ENCODE peak calls at places on chromosomes 3 and 15, in five cellular contexts. B, L, F, K and V are unnamed samples.
A peak's percentile ranks its signal among the peaks of the same experiment; 100 is the strongest.

GRCh38 chr3:175511219-175511780 is 652.2 kb downstream of the NAALADL2 start:
- DNase-seq in B (no peak), L (no peak), F (no peak), K (no peak), V (no peak)

GRCh38 chr3:9552252-9552999 is 1.2 kb downstream of the LHFPL4 start:
- DNase-seq in B (peak; percentile 15), L (peak; percentile 81), F (peak; percentile 77), K (peak; percentile 2), V (no peak)

GRCh38 chr3:27723803-27724458 is 1.8 kb upstream of the EOMES start:
- DNase-seq in B (no peak), L (no peak), F (no peak), K (no peak), V (no peak)

GRCh38 chr15:77610731-77611130 is 22.0 kb downstream of the LINGO1 start:
- DNase-seq in B (no peak), L (no peak), F (no peak), K (no peak), V (no peak)

GRCh38 chr3:72492240-72492639 is 356.0 kb downstream of the SHQ1 start:
- DNase-seq in B (no peak), L (no peak), F (no peak), K (no peak), V (no peak)

GRCh38 chr3:32434206-32434605 is 42.6 kb downstream of the CMTM7 start:
- DNase-seq in B (no peak), L (no peak), F (no peak), K (no peak), V (no peak)

GRCh38 chr3:149969110-149969944 is 1.4 kb downstream of the PFN2 start:
- DNase-seq in B (peak; percentile 49), L (peak; percentile 19), F (peak; percentile 55), K (no peak), V (no peak)

GRCh38 chr3:37991109-37991508 is 523 bp downstream of the VILL start:
- DNase-seq in B (no peak), L (no peak), F (no peak), K (no peak), V (no peak)

GRCh38 chr3:17158941-17159682 is 274.4 kb downstream of the PLCL2 start:
- DNase-seq in B (no peak), L (no peak), F (no peak), K (no peak), V (no peak)

DNA sequence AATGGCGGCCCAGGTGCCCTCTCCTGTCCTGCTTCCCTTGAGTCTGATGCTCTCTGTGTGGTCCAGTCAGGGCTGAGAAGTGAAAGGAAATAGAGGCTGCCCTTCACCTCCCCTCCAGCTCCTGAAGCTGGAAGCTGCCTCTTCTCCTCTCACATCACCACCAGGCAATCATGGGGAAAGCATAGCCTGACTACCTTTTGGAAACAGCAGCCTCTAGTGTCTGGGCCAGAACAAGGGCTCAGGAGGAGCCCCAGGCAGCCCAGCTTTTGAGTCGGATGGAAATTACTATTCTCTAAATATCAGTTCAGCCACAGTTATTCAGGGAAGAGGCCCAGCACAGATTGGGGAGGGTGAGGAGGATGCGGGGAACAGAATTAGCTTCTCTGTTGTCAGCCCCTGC is 43.3 kb upstream of the CCDC174 start:
- DNase-seq in B (no peak), L (no peak), F (no peak), K (no peak), V (no peak)
- TF ChIP-seq CTCF in B (no peak), L (no peak), F (no peak), K (no peak), V (no peak)

GRCh38 chr3:541328-541727 is 344.8 kb downstream of the CHL1 start:
- DNase-seq in B (peak; percentile 65), L (no peak), F (no peak), K (no peak), V (no peak)

GRCh38 chr3:536417-536813 is 339.9 kb downstream of the CHL1 start:
- DNase-seq in B (no peak), L (no peak), F (no peak), K (no peak), V (no peak)

GRCh38 chr3:535566-536416 is 339.2 kb downstream of the CHL1 start:
- DNase-seq in B (no peak), L (peak; percentile 30), F (no peak), K (no peak), V (no peak)
- TF ChIP-seq CTCF in B (no peak), L (peak; percentile 57), F (no peak), K (no peak), V (no peak)

GRCh38 chr3:50625879-50626182 is 8.9 kb downstream of the MAPKAPK3 start:
- DNase-seq in B (no peak), L (no peak), F (no peak), K (no peak), V (no peak)

GRCh38 chr3:50626406-50626805 is 9.5 kb downstream of the MAPKAPK3 start:
- DNase-seq in B (no peak), L (no peak), F (no peak), K (no peak), V (no peak)

GRCh38 chr3:50625131-50625878 is 8.4 kb downstream of the MAPKAPK3 start:
- DNase-seq in B (no peak), L (no peak), F (no peak), K (no peak), V (no peak)

GRCh38 chr3:50628601-50629000 is 11.7 kb downstream of the MAPKAPK3 start:
- DNase-seq in B (no peak), L (no peak), F (no peak), K (no peak), V (no peak)

GRCh38 chr3:50627407-50628051 is 10.6 kb downstream of the MAPKAPK3 start:
- DNase-seq in B (no peak), L (no peak), F (peak; percentile 33), K (no peak), V (no peak)
- TF ChIP-seq CTCF in B (no peak), L (no peak), F (no peak), K (peak; percentile 24), V (no peak)

GRCh38 chr15:100570282-100570681 is 31.7 kb downstream of the LINS1 start:
- DNase-seq in B (no peak), L (no peak), F (no peak), K (no peak), V (no peak)

GRCh38 chr15:100571592-100572167 is 30.3 kb downstream of the LINS1 start:
- DNase-seq in B (no peak), L (no peak), F (no peak), K (peak; percentile 5), V (no peak)

GRCh38 chr15:100570735-100571363 is 31.1 kb downstream of the LINS1 start:
- DNase-seq in B (no peak), L (no peak), F (no peak), K (peak; percentile 77), V (no peak)

GRCh38 chr15:100573526-100573925 is 28.5 kb downstream of the LINS1 start:
- DNase-seq in B (no peak), L (no peak), F (no peak), K (no peak), V (no peak)

GRCh38 chr15:100572362-100572983 is 29.5 kb downstream of the LINS1 start:
- DNase-seq in B (no peak), L (no peak), F (no peak), K (no peak), V (no peak)
- TF ChIP-seq CTCF in B (peak; percentile 49), L (peak; percentile 52), F (peak; percentile 69), K (peak; percentile 0), V (no peak)

GRCh38 chr3:70108072-70108471 is 108.5 kb downstream of the SAMMSON start:
- DNase-seq in B (no peak), L (no peak), F (peak; percentile 47), K (peak; percentile 52), V (no peak)
- TF ChIP-seq CTCF in B (no peak), L (peak; percentile 57), F (peak; percentile 75), K (peak; percentile 66), V (no peak)

GRCh38 chr3:125052671-125053303 is 3.0 kb downstream of the HEG1 start:
- DNase-seq in B (no peak), L (no peak), F (no peak), K (no peak), V (no peak)

GRCh38 chr3:125055165-125055912 is 458 bp downstream of the HEG1 start:
- DNase-seq in B (peak; percentile 40), L (peak; percentile 33), F (no peak), K (no peak), V (peak; percentile 28)

GRCh38 chr3:125053304-125053699 is 2.5 kb downstream of the HEG1 start:
- DNase-seq in B (no peak), L (no peak), F (no peak), K (no peak), V (no peak)

GRCh38 chr3:125055913-125056705 is at the start of gene HEG1:
- DNase-seq in B (peak; percentile 90), L (peak; percentile 41), F (peak; percentile 67), K (peak; percentile 82), V (peak; percentile 66)

DNA sequence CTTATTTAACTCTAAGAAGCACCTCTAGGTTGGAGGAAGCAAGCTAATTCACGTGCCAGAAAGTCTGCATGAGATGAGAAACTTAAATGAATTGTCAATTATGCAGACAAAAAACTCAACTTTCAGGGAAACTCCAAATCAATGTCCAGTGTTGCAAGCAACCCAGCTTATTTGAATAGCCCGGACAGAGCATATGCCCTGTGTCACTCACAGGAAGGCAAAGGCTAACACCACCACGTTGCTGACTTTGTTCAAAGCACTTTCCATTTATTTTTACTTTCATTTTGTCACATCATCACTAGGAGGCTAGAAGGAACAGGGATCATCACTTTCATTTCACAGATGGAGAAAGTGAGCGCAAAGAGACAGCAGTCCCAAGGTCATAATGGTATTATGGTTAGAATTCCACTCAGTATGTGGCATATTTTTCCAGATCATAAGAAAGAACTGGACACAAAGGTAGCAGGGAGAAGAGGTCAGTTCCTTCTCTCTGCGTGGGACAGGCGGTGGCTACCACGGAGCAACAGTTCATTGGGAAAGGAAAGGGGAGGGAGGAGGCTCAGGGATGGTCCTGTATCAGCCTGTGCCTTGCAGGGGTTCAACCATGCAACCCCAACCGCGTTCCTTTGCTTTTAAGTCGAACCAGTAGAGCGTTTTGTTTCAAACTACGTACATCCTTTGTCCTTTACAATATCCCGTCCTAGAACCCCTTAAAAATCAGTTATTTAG is 1.2 kb downstream of the HEG1 start:
- DNase-seq in B (peak; percentile 50), L (no peak), F (no peak), K (peak; percentile 85), V (no peak)
- TF ChIP-seq CTCF in B (peak; percentile 39), L (no peak), F (no peak), K (peak; percentile 3), V (no peak)

DNA sequence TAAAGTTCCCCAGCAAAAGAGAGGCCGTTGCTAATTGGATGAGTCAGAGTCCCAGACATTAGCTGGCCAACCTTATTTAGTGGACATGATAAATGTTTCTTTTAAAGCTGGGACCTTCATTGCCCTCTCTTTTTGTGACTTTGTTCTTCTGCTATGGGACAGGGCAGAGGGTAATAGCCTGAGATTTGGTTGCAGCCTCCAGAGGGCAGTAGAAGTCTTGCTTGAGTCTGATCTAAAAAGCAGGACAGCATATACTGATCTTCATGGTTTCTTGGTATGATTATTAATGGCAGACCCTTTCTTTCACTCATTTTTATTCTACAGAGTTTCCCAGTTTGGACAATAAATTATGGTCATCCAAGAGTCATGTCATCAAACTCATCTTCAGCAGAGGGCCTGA is 25.1 kb upstream of the ZKSCAN7 start:
- DNase-seq in B (no peak), L (no peak), F (no peak), K (peak; percentile 38), V (no peak)
- TF ChIP-seq CTCF in B (no peak), L (peak; percentile 17), F (no peak), K (peak; percentile 41), V (no peak)

DNA sequence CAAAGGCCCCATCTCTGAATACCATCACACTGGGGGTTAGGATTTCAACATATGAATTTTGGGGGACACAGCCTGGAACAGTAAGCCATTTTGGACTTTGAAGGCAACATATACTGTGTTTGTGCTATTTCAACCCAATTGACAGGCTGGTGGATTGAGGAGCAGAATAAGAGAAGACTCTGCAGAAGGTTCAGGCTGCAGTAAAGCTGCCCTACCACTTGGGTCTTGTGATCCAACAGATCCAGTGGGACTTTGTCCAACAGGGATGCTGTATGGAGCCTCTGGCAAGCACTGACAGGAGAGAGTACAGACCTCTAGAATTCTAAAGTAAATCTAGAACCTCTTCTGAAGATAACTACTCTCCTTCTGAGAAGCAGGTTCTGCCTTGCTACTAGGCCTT is 1.1 kb upstream of the BCL2L10 start:
- DNase-seq in B (no peak), L (no peak), F (no peak), K (no peak), V (no peak)
- TF ChIP-seq CTCF in B (no peak), L (no peak), F (no peak), K (no peak), V (no peak)